ENCODE peak calls at places on chromosomes 3 and 15, in four cellular contexts. I is NCI-H524, M is HTR-8/SVneo, X is left cardiac atrium. N is an unnamed sample.

GRCh38 chr15:89660556-89660955 is 5.3 kb upstream of the KIF7 start:
- DNase-seq in X (no peak), M (no peak), I (no peak), N (no peak)

GRCh38 chr3:37694236-37694635 is 167.4 kb upstream of the CTDSPL start:
- DNase-seq in M (no peak), I (no peak), X (no peak), N (no peak)

GRCh38 chr15:84631706-84632272 is 22.3 kb downstream of the WDR73 start:
- DNase-seq in I (no peak), X (no peak), M (no peak), N (no peak)

GRCh38 chr3:136632625-136633081 is 119.5 kb downstream of the STAG1 start:
- DNase-seq in M (peak), I (no peak), X (no peak), N (peak)

GRCh38 chr15:30984118-30984517 is 7.3 kb downstream of the MTMR10 start:
- DNase-seq in X (no peak), M (no peak), I (no peak), N (peak)

GRCh38 chr3:74532446-74532845 is 82.0 kb downstream of the CNTN3 start:
- DNase-seq in M (no peak), I (no peak), X (no peak), N (no peak)

GRCh38 chr3:13451301-13451673 is 28.8 kb upstream of the HDAC11 start:
- DNase-seq in I (no peak), M (no peak), X (peak), N (no peak)

GRCh38 chr3:48409291-48410201 is 20.3 kb downstream of the PLXNB1 start:
- DNase-seq in M (no peak), X (no peak), I (no peak), N (no peak)

GRCh38 chr3:151009981-151010380 is 37.5 kb upstream of the CLRN1 start:
- DNase-seq in I (no peak), X (no peak), M (no peak), N (no peak)

GRCh38 chr3:195711813-195712534 is 8.8 kb upstream of the MUC20 start:
- DNase-seq in X (no peak), M (no peak), I (no peak), N (no peak)

GRCh38 chr3:134753999-134754742 is 40.9 kb upstream of the EPHB1 start:
- DNase-seq in X (no peak), M (no peak), I (no peak), N (no peak)

GRCh38 chr15:87528873-87529272 is 727.7 kb downstream of the NTRK3 start:
- DNase-seq in X (no peak), M (no peak), I (no peak), N (no peak)

GRCh38 chr15:89377842-89378698 is 43.4 kb upstream of the POLG start:
- DNase-seq in M (no peak), I (no peak), X (no peak), N (no peak)